ENCODE peak calls at places on chromosomes 5 and 9, in eight cellular contexts. R is renal cortical epithelial cell, Z is NCI-H2227 treated with DMSO at 0.1 percent for 48 hours, J is hepatocyte, W is T follicular helper cell, V is H4, O is LoVo, Q is NCI-H460. X is an unnamed sample.

GRCh38 chr5:19987594-19988345 is at the start of gene CDH18:
- DNase-seq in R (peak), Z (no peak), J (peak), W (no peak), V (peak), O (no peak), Q (peak), X (peak)

GRCh38 chr9:2291980-2292704 is 277.0 kb downstream of the SMARCA2 start:
- DNase-seq in R (peak), Z (no peak), J (peak), W (no peak), V (peak), O (no peak), Q (no peak), X (peak)

GRCh38 chr5:1666221-1666620 is 133.4 kb downstream of the MRPL36 start:
- DNase-seq in R (no peak), Z (no peak), J (no peak), W (no peak), V (no peak), O (no peak), Q (no peak), X (no peak)

GRCh38 chr9:91334053-91334452 is 27.7 kb downstream of the AUH start:
- DNase-seq in R (no peak), Z (no peak), J (no peak), W (no peak), V (no peak), O (peak), Q (peak), X (no peak)

GRCh38 chr5:80998590-80998979 is 38.4 kb downstream of the RASGRF2 start:
- DNase-seq in R (no peak), Z (no peak), J (no peak), W (no peak), V (no peak), O (no peak), Q (no peak), X (no peak)

GRCh38 chr9:103913899-103914298 is 180.2 kb upstream of the SMC2 start:
- DNase-seq in R (no peak), Z (no peak), J (no peak), W (no peak), V (no peak), O (no peak), Q (no peak), X (no peak)

GRCh38 chr9:111994831-111995458 is 98.3 kb downstream of the UGCG start:
- DNase-seq in R (peak), Z (no peak), J (peak), W (no peak), V (no peak), O (no peak), Q (no peak), X (no peak)

GRCh38 chr9:133669402-133669801 is 33.2 kb downstream of the DBH start:
- DNase-seq in R (no peak), Z (no peak), J (no peak), W (no peak), V (no peak), O (no peak), Q (no peak), X (no peak)

GRCh38 chr5:71681282-71681681 is 37.8 kb upstream of the CARTPT start:
- DNase-seq in R (peak), Z (no peak), J (no peak), W (no peak), V (no peak), O (no peak), Q (no peak), X (no peak)

GRCh38 chr9:650362-650761 is 191.1 kb upstream of the DMRT1 start:
- DNase-seq in R (peak), Z (no peak), J (no peak), W (no peak), V (no peak), O (no peak), Q (no peak), X (no peak)

GRCh38 chr9:134537891-134538520 is 103.6 kb upstream of the COL5A1 start:
- DNase-seq in R (no peak), Z (no peak), J (no peak), W (no peak), V (no peak), O (no peak), Q (no peak), X (no peak)

GRCh38 chr9:138043411-138044345 is 166.1 kb downstream of the CACNA1B start:
- DNase-seq in R (no peak), Z (no peak), J (no peak), W (no peak), V (no peak), O (no peak), Q (no peak), X (no peak)

GRCh38 chr5:61587120-61587519 is 255.1 kb downstream of the ZSWIM6 start:
- DNase-seq in R (no peak), Z (no peak), J (no peak), W (no peak), V (no peak), O (no peak), Q (no peak), X (no peak)

GRCh38 chr5:59773286-59773685 is 120.2 kb downstream of the PDE4D start:
- DNase-seq in R (peak), Z (no peak), J (no peak), W (no peak), V (no peak), O (peak), Q (no peak), X (no peak)